ENCODE peak calls at places on chromosome 19, in four cellular contexts. One of them, this sample, is unnamed. For H3K36me3, the result is how much of the 10 kb centered on the place peaks cover.

GRCh38 chr19:30686252-30686762 is 314.1 kb downstream of the ZNF536 start:
- DNase-seq in IMR-90: no peak
- DNase-seq in pancreas: no peak
- DNase-seq in heart left ventricle: no peak
- DNase-seq in this sample: no peak

GRCh38 chr19:31838163-31838798 is 489.0 kb upstream of the TSHZ3 start:
- DNase-seq in IMR-90: no peak
- DNase-seq in pancreas: no peak
- DNase-seq in heart left ventricle: no peak
- DNase-seq in this sample: no peak

GRCh38 chr19:38056646-38057045 is 149.6 kb downstream of the SIPA1L3 start:
- DNase-seq in IMR-90: no peak
- DNase-seq in pancreas: no peak
- DNase-seq in heart left ventricle: no peak
- DNase-seq in this sample: no peak

GRCh38 chr19:32224371-32225244 is 120.8 kb upstream of the ZNF507 start:
- DNase-seq in IMR-90: peak
- DNase-seq in pancreas: peak
- DNase-seq in heart left ventricle: peak
- DNase-seq in this sample: peak

GRCh38 chr19:56091066-56091490 is 30.0 kb downstream of the ZNF787 start:
- DNase-seq in IMR-90: peak
- DNase-seq in pancreas: no peak
- DNase-seq in heart left ventricle: no peak
- DNase-seq in this sample: peak

GRCh38 chr19:31676271-31677004 is 327.2 kb upstream of the TSHZ3 start:
- DNase-seq in IMR-90: no peak
- DNase-seq in pancreas: no peak
- DNase-seq in heart left ventricle: no peak
- DNase-seq in this sample: no peak

GRCh38 chr19:49114630-49115363 is 627 bp downstream of the LIN7B start:
- DNase-seq in IMR-90: peak
- DNase-seq in pancreas: peak
- DNase-seq in heart left ventricle: peak
- DNase-seq in this sample: peak

GRCh38 chr19:27746691-27747380 is 1466.1 kb downstream of the UQCRFS1 start:
- DNase-seq in IMR-90: peak
- DNase-seq in pancreas: peak
- DNase-seq in heart left ventricle: peak
- DNase-seq in this sample: peak

GRCh38 chr19:51102991-51103390 is 5.2 kb downstream of the CTU1 start:
- DNase-seq in IMR-90: no peak
- DNase-seq in pancreas: no peak
- DNase-seq in heart left ventricle: no peak
- DNase-seq in this sample: no peak

GRCh38 chr19:1813837-1814217 is 1.8 kb upstream of the ATP8B3 start:
- DNase-seq in IMR-90: no peak
- DNase-seq in pancreas: no peak
- DNase-seq in heart left ventricle: peak
- DNase-seq in this sample: no peak

GRCh38 chr19:46660601-46661019 is 372 bp downstream of the DACT3 start:
- DNase-seq in IMR-90: no peak
- DNase-seq in pancreas: no peak
- DNase-seq in heart left ventricle: peak
- DNase-seq in this sample: no peak

GRCh38 chr19:42324655-42325307 is 654 bp upstream of the MEGF8 start:
- DNase-seq in IMR-90: no peak
- DNase-seq in pancreas: peak
- DNase-seq in heart left ventricle: no peak
- DNase-seq in this sample: no peak

GRCh38 chr19:39405930-39406655 is 554 bp upstream of the ZFP36 start:
- DNase-seq in IMR-90: no peak
- DNase-seq in pancreas: no peak
- DNase-seq in heart left ventricle: no peak
- DNase-seq in this sample: no peak

GRCh38 chr19:12843999-12844732 is 5.9 kb downstream of the MAST1 start:
- DNase-seq in IMR-90: no peak
- DNase-seq in pancreas: no peak
- DNase-seq in heart left ventricle: no peak
- DNase-seq in this sample: no peak

GRCh38 chr19:3530389-3530788 is 8.6 kb upstream of the TEKTIP1 start:
- DNase-seq in IMR-90: no peak
- DNase-seq in pancreas: no peak
- DNase-seq in heart left ventricle: no peak
- DNase-seq in this sample: no peak

GRCh38 chr19:46859637-46860124 is 1.1 kb upstream of the ARHGAP35 start:
- DNase-seq in IMR-90: peak
- DNase-seq in pancreas: peak
- DNase-seq in heart left ventricle: peak
- DNase-seq in this sample: peak

GRCh38 chr19:38388310-38389100 is at the start of gene SPRED3:
- DNase-seq in IMR-90: peak
- DNase-seq in pancreas: peak
- DNase-seq in heart left ventricle: no peak
- DNase-seq in this sample: no peak

GRCh38 chr19:43290568-43291359 is 21.4 kb upstream of the PSG9 start:
- DNase-seq in IMR-90: no peak
- DNase-seq in pancreas: no peak
- DNase-seq in heart left ventricle: no peak
- DNase-seq in this sample: no peak

GRCh38 chr19:4502282-4503223 is 15.7 kb downstream of the PLIN4 start:
- DNase-seq in IMR-90: peak
- DNase-seq in pancreas: no peak
- DNase-seq in heart left ventricle: no peak
- DNase-seq in this sample: no peak

GRCh38 chr19:14616310-14616870 is 33.5 kb downstream of the CLEC17A start:
- DNase-seq in IMR-90: no peak
- DNase-seq in pancreas: no peak
- DNase-seq in heart left ventricle: no peak
- DNase-seq in this sample: no peak

GRCh38 chr19:18468930-18469244 is 31.0 kb upstream of the ISYNA1 start:
- DNase-seq in IMR-90: no peak
- DNase-seq in pancreas: no peak
- DNase-seq in heart left ventricle: no peak
- DNase-seq in this sample: no peak

GRCh38 chr19:18470153-18470552 is 32.2 kb upstream of the ISYNA1 start:
- DNase-seq in IMR-90: no peak
- DNase-seq in pancreas: no peak
- DNase-seq in heart left ventricle: no peak
- DNase-seq in this sample: no peak

GRCh38 chr19:18470787-18471186 is 32.9 kb upstream of the ISYNA1 start:
- DNase-seq in IMR-90: no peak
- DNase-seq in pancreas: no peak
- DNase-seq in heart left ventricle: no peak
- DNase-seq in this sample: no peak

GRCh38 chr19:18468517-18468916 is 30.6 kb upstream of the ISYNA1 start:
- DNase-seq in IMR-90: no peak
- DNase-seq in pancreas: no peak
- DNase-seq in heart left ventricle: peak
- DNase-seq in this sample: no peak

DNA sequence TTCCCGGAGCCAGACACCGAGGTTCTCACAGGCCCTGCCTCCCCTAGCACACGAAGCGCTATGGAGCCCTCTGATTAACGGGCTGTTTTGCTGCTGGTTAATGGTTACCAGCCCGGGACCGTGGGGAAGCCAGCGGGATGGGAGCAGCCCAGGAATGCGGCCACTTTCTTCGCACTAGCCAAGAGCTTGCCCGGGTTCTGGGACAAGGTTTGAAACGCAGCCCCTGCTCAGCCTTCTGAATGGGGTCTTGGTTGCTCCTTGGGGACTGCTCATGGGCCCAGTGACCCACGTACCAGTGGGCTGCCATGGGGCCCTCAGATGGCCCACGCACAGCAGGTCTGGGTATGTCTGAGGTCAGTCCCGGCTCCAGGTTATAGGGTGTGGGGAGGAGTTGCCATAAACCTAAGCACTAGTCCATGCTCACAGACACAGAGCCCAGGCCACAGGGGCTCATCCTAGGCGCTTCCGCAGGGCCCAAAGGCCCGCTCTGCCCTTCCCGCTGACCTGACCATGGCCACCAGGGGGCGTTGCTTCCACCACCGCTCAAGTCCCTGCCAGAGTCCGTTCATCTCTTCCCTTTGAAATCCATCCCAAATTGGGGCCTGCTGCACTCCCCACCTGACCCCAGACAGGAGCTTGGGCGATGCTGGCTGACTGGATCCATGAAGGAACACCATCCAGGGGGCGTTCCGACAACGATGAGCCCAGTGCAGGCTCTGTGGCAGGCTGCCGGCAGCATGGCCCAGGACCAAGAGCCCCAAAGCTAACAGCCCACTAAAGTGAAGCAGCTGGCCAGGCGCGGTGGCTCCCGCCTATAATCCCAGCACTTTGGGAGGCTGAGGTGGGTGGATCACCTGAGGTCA is 31.5 kb upstream of the ISYNA1 start:
- DNase-seq in IMR-90: peak
- DNase-seq in pancreas: peak
- DNase-seq in heart left ventricle: peak
- DNase-seq in this sample: peak
- TF ChIP-seq CTCF in IMR-90: peak
- TF ChIP-seq CTCF in pancreas: peak
- TF ChIP-seq CTCF in heart left ventricle: peak
- TF ChIP-seq CTCF in this sample: peak

GRCh38 chr19:8512115-8512967 is 1.6 kb downstream of the ZNF414 start:
- DNase-seq in IMR-90: no peak
- DNase-seq in pancreas: peak
- DNase-seq in heart left ventricle: peak
- DNase-seq in this sample: no peak
- H3K4me3 ChIP-seq in IMR-90: no peak
- H3K4me3 ChIP-seq in pancreas: no peak
- H3K4me3 ChIP-seq in heart left ventricle: no peak
- H3K4me3 ChIP-seq in this sample: no peak

GRCh38 chr19:28764066-28764465 is 448.9 kb downstream of the UQCRFS1 start:
- DNase-seq in IMR-90: no peak
- DNase-seq in pancreas: no peak
- DNase-seq in heart left ventricle: no peak
- DNase-seq in this sample: no peak
- H3K36me3 ChIP-seq in IMR-90: under half
- H3K36me3 ChIP-seq in pancreas: under half
- H3K36me3 ChIP-seq in heart left ventricle: under half
- H3K36me3 ChIP-seq in this sample: under half

GRCh38 chr19:35044317-35045117 is 3.0 kb downstream of the HPN start:
- DNase-seq in IMR-90: peak
- DNase-seq in pancreas: peak
- DNase-seq in heart left ventricle: peak
- DNase-seq in this sample: no peak
- TF ChIP-seq CTCF in IMR-90: peak
- TF ChIP-seq CTCF in pancreas: peak
- TF ChIP-seq CTCF in heart left ventricle: peak
- TF ChIP-seq CTCF in this sample: peak

DNA sequence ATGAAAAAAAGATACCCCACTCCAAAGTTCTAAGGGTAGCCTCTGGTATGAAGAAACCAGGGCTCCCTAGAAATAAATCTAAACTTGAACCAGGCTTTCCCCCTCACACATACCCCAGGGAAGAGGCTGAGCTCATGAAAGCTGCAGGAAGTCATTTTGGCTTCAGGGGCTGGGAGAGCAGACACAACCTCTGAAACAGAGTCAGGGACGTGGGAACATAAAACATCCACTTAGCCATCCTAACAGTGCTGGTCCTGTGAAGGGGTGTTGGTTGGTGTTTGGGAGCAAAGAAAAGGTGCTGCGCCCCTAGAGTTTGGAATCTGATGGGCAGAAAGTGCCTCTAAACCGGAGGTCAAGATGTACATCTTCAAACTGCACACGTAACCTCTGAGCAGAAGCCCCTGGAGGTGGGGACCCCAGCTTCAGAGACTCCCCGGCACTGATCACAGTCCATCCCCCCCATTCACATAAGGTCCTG is 15.8 kb downstream of the RAB3D start:
- DNase-seq in IMR-90: no peak
- DNase-seq in pancreas: no peak
- DNase-seq in heart left ventricle: no peak
- DNase-seq in this sample: no peak
- H3K4me3 ChIP-seq in IMR-90: no peak
- H3K4me3 ChIP-seq in pancreas: no peak
- H3K4me3 ChIP-seq in heart left ventricle: no peak
- H3K4me3 ChIP-seq in this sample: no peak

This sample was measured in brain microvascular endothelial cell.